ENCODE peak calls at places on chromosomes 4 and X, in eight cellular contexts. J is HFF-Myc; B is RWPE1; H is transverse colon; A is HL-60; V is CD4-positive, alpha-beta T cell; R is cardiac muscle cell; N is heart left ventricle. M is an unnamed sample.

GRCh38 chr4:173237722-173238121 is 69.1 kb downstream of the GALNT7 start:
- DNase-seq in J (no peak), B (no peak), H (no peak), A (no peak), V (no peak), R (no peak), N (no peak), M (no peak)

GRCh38 chrX:74187211-74187610 is 116.8 kb upstream of the ZCCHC13 start:
- DNase-seq in J (no peak), B (no peak), H (no peak), A (no peak), V (no peak), R (no peak), N (no peak), M (no peak)

GRCh38 chr4:37453004-37453360 is 208.4 kb downstream of the NWD2 start:
- DNase-seq in J (peak; percentile 16), B (peak; percentile 67), H (peak; percentile 75), A (no peak), V (peak; percentile 8), R (peak; percentile 78), N (no peak), M (peak; percentile 67)

GRCh38 chr4:7908668-7909067 is 31.0 kb downstream of the AFAP1 start:
- DNase-seq in J (no peak), B (no peak), H (no peak), A (no peak), V (no peak), R (no peak), N (no peak), M (no peak)

GRCh38 chr4:183430317-183430986 is 14.0 kb upstream of the CDKN2AIP start:
- DNase-seq in J (no peak), B (no peak), H (no peak), A (no peak), V (peak; percentile 39), R (no peak), N (no peak), M (no peak)

GRCh38 chrX:39497717-39498265 is 600.0 kb downstream of the BCOR start:
- DNase-seq in J (no peak), B (no peak), H (no peak), A (peak; percentile 26), V (no peak), R (no peak), N (no peak), M (no peak)

GRCh38 chrX:107849747-107850478 is 24.2 kb downstream of the MID2 start:
- DNase-seq in J (no peak), B (no peak), H (no peak), A (no peak), V (no peak), R (no peak), N (no peak), M (no peak)

GRCh38 chr4:72366601-72367000 is 202.4 kb downstream of the ADAMTS3 start:
- DNase-seq in J (no peak), B (no peak), H (no peak), A (no peak), V (no peak), R (no peak), N (no peak), M (no peak)

GRCh38 chr4:184857446-184858121 is 31.8 kb upstream of the ACSL1 start:
- DNase-seq in J (no peak), B (no peak), H (no peak), A (no peak), V (no peak), R (no peak), N (no peak), M (no peak)

GRCh38 chr4:1902243-1902642 is 31.1 kb downstream of the NSD2 start:
- DNase-seq in J (no peak), B (no peak), H (no peak), A (no peak), V (no peak), R (no peak), N (no peak), M (no peak)

GRCh38 chr4:175807596-175807995 is 4.5 kb downstream of the GPM6A start:
- DNase-seq in J (no peak), B (no peak), H (no peak), A (no peak), V (no peak), R (no peak), N (no peak), M (no peak)

GRCh38 chrX:111837226-111837625 is 38.8 kb upstream of the TRPC5OS start:
- DNase-seq in J (no peak), B (no peak), H (no peak), A (no peak), V (no peak), R (no peak), N (no peak), M (no peak)

GRCh38 chr4:141142423-141142822 is 9.2 kb upstream of the RNF150 start:
- DNase-seq in J (no peak), B (no peak), H (no peak), A (no peak), V (no peak), R (peak; percentile 14), N (peak; percentile 30), M (no peak)

GRCh38 chr4:7650606-7651400 is 216.1 kb upstream of the PSAPL1 start:
- DNase-seq in J (no peak), B (no peak), H (no peak), A (no peak), V (no peak), R (peak; percentile 17), N (no peak), M (no peak)

GRCh38 chrX:3548743-3549441 is 164.6 kb downstream of the PRKX start:
- DNase-seq in J (no peak), B (peak; percentile 27), H (no peak), A (no peak), V (no peak), R (peak; percentile 86), N (no peak), M (no peak)

GRCh38 chr4:2935762-2936743 is 27.2 kb downstream of the NOP14 start:
- DNase-seq in J (no peak), B (peak; percentile 67), H (no peak), A (no peak), V (no peak), R (peak; percentile 33), N (no peak), M (peak; percentile 40)

GRCh38 chr4:6281436-6282144 is 11.9 kb downstream of the WFS1 start:
- DNase-seq in J (no peak), B (no peak), H (peak; percentile 20), A (no peak), V (no peak), R (no peak), N (peak; percentile 85), M (no peak)

GRCh38 chr4:3878678-3879077 is 112.5 kb downstream of the ADRA2C start:
- DNase-seq in J (no peak), B (no peak), H (no peak), A (no peak), V (no peak), R (no peak), N (no peak), M (no peak)

GRCh38 chr4:183191630-183192029 is 92.6 kb downstream of the WWC2 start:
- DNase-seq in J (no peak), B (no peak), H (no peak), A (no peak), V (no peak), R (no peak), N (no peak), M (no peak)

GRCh38 chr4:118389731-118390520 is 37.1 kb upstream of the PRSS12 start:
- DNase-seq in J (no peak), B (no peak), H (no peak), A (no peak), V (no peak), R (no peak), N (no peak), M (no peak)

GRCh38 chr4:10096976-10097330 is 19.6 kb downstream of the WDR1 start:
- DNase-seq in J (no peak), B (no peak), H (no peak), A (no peak), V (no peak), R (no peak), N (no peak), M (no peak)

DNA sequence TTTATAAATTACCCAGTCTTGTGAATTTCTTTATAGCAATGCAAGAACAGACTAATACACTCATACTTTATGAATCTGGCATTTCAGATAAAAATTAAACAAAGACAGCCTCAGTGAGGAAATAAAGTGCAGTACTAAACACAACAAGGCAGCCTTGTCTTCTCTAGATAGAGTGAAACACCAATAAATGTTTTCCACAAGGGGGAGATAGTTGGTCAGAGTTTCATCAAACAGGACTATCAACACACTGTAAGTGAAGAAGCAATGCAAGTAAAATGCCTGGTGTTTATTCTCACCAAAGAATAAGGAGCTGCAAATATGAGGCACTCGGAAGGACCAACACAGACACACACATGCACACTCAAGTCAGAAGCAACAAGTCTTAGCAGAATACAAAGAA is 62.8 kb downstream of the FAM9B start:
- DNase-seq in J (peak; percentile 40), B (peak; percentile 8), H (no peak), A (no peak), V (no peak), R (peak; percentile 71), N (no peak), M (no peak)
- TF ChIP-seq CTCF in J (peak; percentile 32), B (peak; percentile 21), H (peak; percentile 31), A (no peak), V (peak; percentile 46), R (peak; percentile 24), N (peak; percentile 24), M (no peak)

GRCh38 chr4:53801373-53801772 is 210.1 kb upstream of the LNX1 start:
- DNase-seq in J (no peak), B (no peak), H (no peak), A (no peak), V (no peak), R (no peak), N (no peak), M (no peak)
- TF ChIP-seq CTCF in J (no peak), B (no peak), H (no peak), A (no peak), V (no peak), R (no peak), N (no peak), M (no peak)

GRCh38 chrX:150765782-150766350 is 72.7 kb downstream of the MTMR1 start:
- DNase-seq in J (no peak), B (no peak), H (no peak), A (no peak), V (no peak), R (no peak), N (no peak), M (no peak)

GRCh38 chrX:150767045-150767395 is 73.8 kb downstream of the MTMR1 start:
- DNase-seq in J (peak; percentile 6), B (no peak), H (no peak), A (peak; percentile 28), V (no peak), R (peak; percentile 73), N (no peak), M (no peak)

GRCh38 chrX:150765237-150765636 is 72.0 kb downstream of the MTMR1 start:
- DNase-seq in J (no peak), B (no peak), H (no peak), A (no peak), V (no peak), R (no peak), N (no peak), M (no peak)

GRCh38 chrX:150767475-150768131 is 74.4 kb downstream of the MTMR1 start:
- DNase-seq in J (peak; percentile 30), B (peak; percentile 19), H (no peak), A (peak; percentile 42), V (no peak), R (peak; percentile 95), N (no peak), M (no peak)

GRCh38 chrX:150766351-150767044 is 73.3 kb downstream of the MTMR1 start:
- DNase-seq in J (no peak), B (no peak), H (no peak), A (no peak), V (no peak), R (no peak), N (no peak), M (no peak)
- TF ChIP-seq CTCF in J (peak; percentile 11), B (no peak), H (no peak), A (no peak), V (no peak), R (peak; percentile 21), N (no peak), M (no peak)

GRCh38 chrX:96112689-96113088 is 572.0 kb upstream of the DIAPH2 start:
- DNase-seq in J (no peak), B (no peak), H (no peak), A (no peak), V (no peak), R (no peak), N (no peak), M (no peak)
- TF ChIP-seq CTCF in J (no peak), B (no peak), H (no peak), A (no peak), V (no peak), R (no peak), N (no peak), M (no peak)